ENCODE peak calls at places on chromosomes 16 and 17, in ten cellular contexts. I is Peyer's patch; F is epithelial cell of esophagus; Z is stimulated activated CD8-positive, alpha-beta memory T cell treated with anti-CD3 and anti-CD28 coated beads, Interleukin-12 subunit alpha, Interleukin-12 subunit beta, amount 100 ng/mL, for 1 hour; J is stimulated activated CD4-positive, alpha-beta T cell treated with anti-CD3 and anti-CD28 coated beads, Interleukin-15, amount 100 ng/mL, for 1 hour; T is NCI-H345; Q is NCI-H510A; P is T-cell; W is activated CD4-positive, CD25-positive, alpha-beta regulatory T cell treated with anti-CD3 and anti-CD28 coated beads, Interleukin-2, amount 50 U/mL, for 16 hours; N is ELR. A is an unnamed sample.

GRCh38 chr17:39352511-39352910 is 48.9 kb downstream of the FBXL20 start:
- DNase-seq in I (no peak), F (no peak), Z (no peak), J (no peak), T (no peak), Q (no peak), P (no peak), W (no peak), N (peak; percentile 24), A (no peak)

GRCh38 chr16:1003551-1004347 is 22.2 kb downstream of the SOX8 start:
- DNase-seq in I (no peak), F (no peak), Z (no peak), J (peak; percentile 32), T (no peak), Q (no peak), P (peak; percentile 40), W (no peak), N (peak; percentile 42), A (peak; percentile 78)

GRCh38 chr17:28145348-28145747 is 102.9 kb downstream of the NLK start:
- DNase-seq in I (no peak), F (no peak), Z (no peak), J (no peak), T (no peak), Q (no peak), P (no peak), W (no peak), N (peak; percentile 55), A (no peak)

GRCh38 chr17:81397314-81398169 is 2.3 kb downstream of the BAHCC1 start:
- DNase-seq in I (no peak), F (peak; percentile 73), Z (no peak), J (no peak), T (peak; percentile 69), Q (peak; percentile 56), P (no peak), W (no peak), N (peak; percentile 87), A (no peak)

GRCh38 chr17:47719411-47720152 is 13.5 kb upstream of the TBX21 start:
- DNase-seq in I (no peak), F (peak; percentile 34), Z (no peak), J (no peak), T (no peak), Q (no peak), P (no peak), W (peak; percentile 51), N (peak; percentile 94), A (peak; percentile 84)

GRCh38 chr17:68381076-68381900 is 76.0 kb downstream of the WIPI1 start:
- DNase-seq in I (no peak), F (peak; percentile 45), Z (no peak), J (no peak), T (no peak), Q (no peak), P (no peak), W (no peak), N (peak; percentile 100), A (peak; percentile 14)

GRCh38 chr16:67283039-67283825 is 3.9 kb downstream of the PLEKHG4 start:
- DNase-seq in I (no peak), F (peak; percentile 60), Z (no peak), J (no peak), T (no peak), Q (no peak), P (no peak), W (no peak), N (peak; percentile 62), A (no peak)

GRCh38 chr16:85329059-85329812 is 217.0 kb upstream of the CIBAR2 start:
- DNase-seq in I (no peak), F (no peak), Z (no peak), J (no peak), T (peak; percentile 46), Q (no peak), P (no peak), W (no peak), N (peak; percentile 57), A (no peak)

GRCh38 chr16:2942045-2942444 is 22.0 kb upstream of the KREMEN2 start:
- DNase-seq in I (no peak), F (no peak), Z (no peak), J (no peak), T (no peak), Q (no peak), P (no peak), W (no peak), N (no peak), A (no peak)

GRCh38 chr16:87435399-87436224 is 43.5 kb downstream of the MAP1LC3B start:
- DNase-seq in I (no peak), F (peak; percentile 43), Z (no peak), J (no peak), T (no peak), Q (no peak), P (peak; percentile 36), W (no peak), N (peak; percentile 90), A (no peak)

A was measured in T-helper 2 cell.